ENCODE peak calls at places on chromosomes 4 and X, in eight cellular contexts. H is Peyer's patch; P is mesenchymal stem cell; I is heart left ventricle; S is cardiac muscle cell; E is transverse colon; K is aorta; Y is CD8-positive, alpha-beta memory T cell. X is an unnamed sample.

GRCh38 chrX:115367455-115367854 is 77.9 kb downstream of the LUZP4 start:
- DNase-seq in H (no peak), P (peak; percentile 80), I (no peak), S (no peak), E (no peak), K (no peak), Y (no peak), X (no peak)

GRCh38 chrX:40806511-40807220 is 71.3 kb upstream of the MED14 start:
- DNase-seq in H (no peak), P (no peak), I (no peak), S (no peak), E (no peak), K (no peak), Y (no peak), X (no peak)

GRCh38 chr4:138113819-138114415 is 128.2 kb downstream of the SLC7A11 start:
- DNase-seq in H (no peak), P (peak; percentile 34), I (no peak), S (no peak), E (no peak), K (no peak), Y (no peak), X (no peak)

GRCh38 chr4:89158884-89159503 is 47.7 kb downstream of the TIGD2 start:
- DNase-seq in H (no peak), P (peak; percentile 54), I (no peak), S (peak; percentile 55), E (no peak), K (no peak), Y (no peak), X (no peak)

GRCh38 chr4:94550851-94551250 is 99.1 kb downstream of the PDLIM5 start:
- DNase-seq in H (no peak), P (no peak), I (no peak), S (no peak), E (no peak), K (no peak), Y (no peak), X (no peak)

GRCh38 chr4:162131256-162131655 is 32.5 kb downstream of the FSTL5 start:
- DNase-seq in H (no peak), P (no peak), I (no peak), S (no peak), E (no peak), K (no peak), Y (no peak), X (no peak)

GRCh38 chr4:130296448-130296847 is 1200.5 kb downstream of the C4orf33 start:
- DNase-seq in H (no peak), P (no peak), I (no peak), S (no peak), E (no peak), K (no peak), Y (no peak), X (no peak)

GRCh38 chr4:100510551-100510950 is 7.3 kb downstream of the EMCN start:
- DNase-seq in H (no peak), P (peak; percentile 66), I (no peak), S (no peak), E (no peak), K (no peak), Y (no peak), X (no peak)

GRCh38 chr4:165737309-165737972 is 135.6 kb upstream of the TLL1 start:
- DNase-seq in H (no peak), P (no peak), I (no peak), S (no peak), E (no peak), K (no peak), Y (no peak), X (no peak)

GRCh38 chrX:78659955-78660354 is 827 bp upstream of the RTL3 start:
- DNase-seq in H (no peak), P (no peak), I (no peak), S (no peak), E (no peak), K (no peak), Y (no peak), X (no peak)

GRCh38 chrX:33273521-33273920 is 62.2 kb upstream of the DMD start:
- DNase-seq in H (no peak), P (no peak), I (no peak), S (no peak), E (no peak), K (no peak), Y (no peak), X (no peak)

GRCh38 chr4:85029453-85029852 is 63.0 kb upstream of the WDFY3 start:
- DNase-seq in H (no peak), P (no peak), I (no peak), S (no peak), E (no peak), K (no peak), Y (no peak), X (no peak)

GRCh38 chr4:139768913-139769312 is 103.3 kb downstream of the MGST2 start:
- DNase-seq in H (no peak), P (no peak), I (no peak), S (no peak), E (no peak), K (no peak), Y (no peak), X (no peak)

GRCh38 chrX:57918750-57919436 is 8.6 kb upstream of the ZXDA start:
- DNase-seq in H (peak; percentile 48), P (peak; percentile 0), I (peak; percentile 37), S (peak; percentile 15), E (peak; percentile 27), K (peak; percentile 55), Y (no peak), X (no peak)

GRCh38 chr4:37890501-37891220 is at the start of gene TBC1D1:
- DNase-seq in H (peak; percentile 76), P (peak; percentile 17), I (peak; percentile 88), S (peak; percentile 33), E (peak; percentile 81), K (peak; percentile 76), Y (peak; percentile 56), X (peak; percentile 82)

DNA sequence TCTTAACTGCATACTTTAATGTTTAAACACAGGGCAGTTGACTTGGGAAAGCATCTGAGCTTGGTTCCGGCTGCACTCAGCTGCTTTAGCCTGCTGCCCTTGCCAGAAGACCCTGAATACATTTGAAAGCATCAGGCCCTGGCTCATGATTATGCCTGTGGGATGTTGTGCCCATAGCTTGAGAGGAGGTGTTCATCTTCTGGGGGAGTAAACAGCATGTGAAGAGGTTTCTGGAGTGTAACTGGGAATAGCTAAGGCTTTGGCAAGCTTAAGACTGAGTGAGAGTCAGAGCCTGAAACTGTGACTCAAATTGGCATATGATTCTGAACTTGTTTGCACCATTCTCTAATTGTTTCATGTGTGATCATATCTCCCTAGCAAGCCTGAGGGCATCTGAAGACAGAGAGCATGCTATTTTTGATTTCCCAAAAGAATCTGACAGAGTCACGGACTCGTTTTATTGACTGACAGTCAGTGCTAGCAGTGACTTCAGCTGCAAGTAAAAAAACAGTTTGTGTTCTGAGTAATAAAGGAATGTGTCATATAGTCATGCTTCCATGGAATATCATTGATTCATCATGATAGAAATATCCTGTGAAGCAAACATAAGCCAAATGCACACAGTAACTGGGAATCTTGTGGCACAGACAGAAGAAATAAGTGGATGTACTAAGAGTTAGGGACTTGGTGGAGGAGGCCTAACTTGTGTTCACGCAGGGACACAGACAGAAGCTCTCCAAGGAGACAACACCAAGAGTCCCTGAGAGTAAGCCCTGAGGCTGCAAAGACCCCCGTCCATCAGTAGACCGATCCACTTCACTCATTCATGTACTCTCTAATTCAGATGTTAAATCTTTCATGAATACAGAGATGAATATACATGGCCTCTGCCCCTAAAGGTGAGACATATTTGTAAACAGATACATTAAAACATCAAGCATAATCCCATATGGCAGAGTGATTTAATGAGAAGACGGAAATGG is 100.7 kb downstream of the SYNPO2 start:
- DNase-seq in H (no peak), P (peak; percentile 71), I (no peak), S (no peak), E (no peak), K (no peak), Y (no peak), X (no peak)
- H3K4me3 ChIP-seq in H (no peak overlapping the region), P (no peak overlapping the region), I (no peak overlapping the region), S (no peak overlapping the region), E (no peak overlapping the region), K (no peak overlapping the region), Y (no peak overlapping the region), X (no peak overlapping the region)

GRCh38 chr4:82823062-82823461 is 24.5 kb upstream of the SCD5 start:
- DNase-seq in H (no peak), P (no peak), I (no peak), S (no peak), E (no peak), K (no peak), Y (no peak), X (no peak)

GRCh38 chr4:82820689-82821088 is 22.1 kb upstream of the SCD5 start:
- DNase-seq in H (no peak), P (no peak), I (no peak), S (no peak), E (no peak), K (no peak), Y (no peak), X (no peak)

DNA sequence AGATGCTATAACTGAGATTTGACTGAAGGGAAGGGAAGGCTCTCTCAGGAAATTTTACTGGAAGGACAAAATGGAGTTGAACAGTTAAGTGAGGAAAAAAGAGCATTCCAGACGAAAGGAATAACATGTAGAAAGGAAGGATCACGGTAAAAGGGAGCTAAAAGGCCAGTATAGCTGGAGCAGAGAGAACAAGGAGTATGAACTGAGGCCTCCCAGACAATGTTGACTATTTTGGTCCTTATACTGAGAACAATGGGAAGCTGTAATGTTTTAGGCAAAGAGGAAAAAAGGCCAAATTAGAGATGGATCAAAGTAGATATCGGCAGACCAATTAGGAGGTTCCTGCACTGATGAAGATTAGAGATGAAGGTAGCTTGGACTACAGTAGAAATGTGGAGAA is 26.8 kb upstream of the SCD5 start:
- DNase-seq in H (no peak), P (no peak), I (no peak), S (no peak), E (no peak), K (no peak), Y (no peak), X (no peak)
- H3K36me3 ChIP-seq in H (no peaks in the 10 kb centered on the region), P (peaks cover 27% of the 10 kb centered on the region), I (peaks cover 100% of the 10 kb centered on the region), S (peaks cover 81% of the 10 kb centered on the region), E (peaks cover 86% of the 10 kb centered on the region), K (peaks cover 15% of the 10 kb centered on the region), Y (peaks cover 47% of the 10 kb centered on the region), X (peaks cover 86% of the 10 kb centered on the region)

GRCh38 chr4:173518419-173519102 is 11.5 kb downstream of the HAND2 start:
- DNase-seq in H (no peak), P (peak; percentile 67), I (no peak), S (peak; percentile 55), E (no peak), K (no peak), Y (no peak), X (no peak)
- H3K4me3 ChIP-seq in H (no peak overlapping the region), P (no peak overlapping the region), I (peak overlapping the region; percentile 59), S (peak overlapping the region; percentile 56), E (peak overlapping the region; percentile 25), K (peak overlapping the region; percentile 13), Y (no peak overlapping the region), X (peak overlapping the region; percentile 22)

GRCh38 chr4:145130788-145131398 is 32.8 kb downstream of the ABCE1 start:
- DNase-seq in H (no peak), P (peak; percentile 64), I (no peak), S (no peak), E (no peak), K (no peak), Y (no peak), X (no peak)
- H3K36me3 ChIP-seq in H (no peaks in the 10 kb centered on the region), P (peaks cover 7% of the 10 kb centered on the region), I (peaks cover 90% of the 10 kb centered on the region), S (peaks cover 32% of the 10 kb centered on the region), E (peaks cover 29% of the 10 kb centered on the region), K (peaks cover under 1% of the 10 kb centered on the region), Y (peaks cover 9% of the 10 kb centered on the region), X (peaks cover 14% of the 10 kb centered on the region)

X was measured in right lobe of liver.